ENCODE peak calls at places on chromosomes 2 and 18, in five cellular contexts. C, Y, L, V and I are unnamed samples. For H3K27me3, the result is how much of the 10 kb centered on the place peaks cover.

GRCh38 chr2:143720093-143720664 is 591.0 kb downstream of the ARHGAP15 start:
- DNase-seq in C (no peak), Y (no peak), L (no peak), V (no peak), I (no peak)

GRCh38 chr2:37654419-37654818 is 17.0 kb downstream of the CDC42EP3 start:
- DNase-seq in C (no peak), Y (no peak), L (no peak), V (no peak), I (no peak)

GRCh38 chr2:42967959-42968674 is 175.7 kb upstream of the HAAO start:
- DNase-seq in C (peak), Y (no peak), L (no peak), V (peak), I (peak)

GRCh38 chr2:215748446-215748845 is 264.9 kb downstream of the MREG start:
- DNase-seq in C (peak), Y (no peak), L (no peak), V (no peak), I (no peak)

GRCh38 chr2:48107326-48107925 is 201.1 kb upstream of the FBXO11 start:
- DNase-seq in C (no peak), Y (no peak), L (no peak), V (peak), I (peak)

GRCh38 chr2:192657364-192657763 is 462.6 kb upstream of the TMEFF2 start:
- DNase-seq in C (no peak), Y (no peak), L (peak), V (no peak), I (no peak)

GRCh38 chr2:143347303-143347702 is 218.1 kb downstream of the ARHGAP15 start:
- DNase-seq in C (no peak), Y (no peak), L (no peak), V (no peak), I (no peak)

GRCh38 chr2:45649457-45649854 is 2.0 kb upstream of the PRKCE start:
- DNase-seq in C (no peak), Y (no peak), L (peak), V (no peak), I (no peak)

GRCh38 chr2:189379731-189380261 is 61.5 kb upstream of the WDR75 start:
- DNase-seq in C (no peak), Y (no peak), L (no peak), V (peak), I (no peak)

GRCh38 chr2:158498043-158498748 is 41.4 kb downstream of the PKP4 start:
- DNase-seq in C (no peak), Y (no peak), L (no peak), V (peak), I (no peak)

GRCh38 chr2:29774624-29775023 is 146.8 kb downstream of the ALK start:
- DNase-seq in C (no peak), Y (no peak), L (no peak), V (no peak), I (no peak)

GRCh38 chr2:20015482-20016083 is 3.1 kb upstream of the MATN3 start:
- DNase-seq in C (no peak), Y (no peak), L (peak), V (peak), I (peak)

GRCh38 chr2:108884629-108885028 is 98.1 kb downstream of the CCDC138 start:
- DNase-seq in C (no peak), Y (peak), L (no peak), V (no peak), I (no peak)

GRCh38 chr2:5725072-5725471 is 32.9 kb downstream of the SOX11 start:
- DNase-seq in C (no peak), Y (no peak), L (no peak), V (no peak), I (no peak)

GRCh38 chr2:2646312-2647051 is 315.4 kb upstream of the MYT1L start:
- DNase-seq in C (no peak), Y (no peak), L (peak), V (no peak), I (no peak)

GRCh38 chr2:23649819-23650218 is 264.8 kb downstream of the KLHL29 start:
- DNase-seq in C (no peak), Y (no peak), L (no peak), V (no peak), I (no peak)

GRCh38 chr2:184154438-184154837 is 443.9 kb upstream of the ZNF804A start:
- DNase-seq in C (no peak), Y (no peak), L (no peak), V (peak), I (no peak)

GRCh38 chr2:40372278-40372580 is 79.7 kb downstream of the SLC8A1 start:
- DNase-seq in C (no peak), Y (no peak), L (no peak), V (no peak), I (no peak)

GRCh38 chr2:16239296-16239850 is 299.0 kb downstream of the MYCN start:
- DNase-seq in C (no peak), Y (no peak), L (no peak), V (no peak), I (no peak)

GRCh38 chr2:53104263-53104662 is 663.3 kb upstream of the CHAC2 start:
- DNase-seq in C (no peak), Y (no peak), L (peak), V (peak), I (peak)

GRCh38 chr2:135257383-135258090 is 205.4 kb downstream of the RAB3GAP1 start:
- DNase-seq in C (no peak), Y (no peak), L (no peak), V (peak), I (peak)

GRCh38 chr18:74665346-74665745 is 67.7 kb downstream of the ZNF407 start:
- DNase-seq in C (no peak), Y (no peak), L (no peak), V (no peak), I (no peak)

GRCh38 chr2:44705851-44706555 is 235.5 kb upstream of the SIX3 start:
- DNase-seq in C (no peak), Y (no peak), L (no peak), V (no peak), I (no peak)

GRCh38 chr2:136162438-136162837 is 44.5 kb upstream of the CXCR4 start:
- DNase-seq in C (no peak), Y (no peak), L (no peak), V (no peak), I (no peak)

GRCh38 chr2:173647681-173648350 is 293.1 kb downstream of the CDCA7 start:
- DNase-seq in C (no peak), Y (no peak), L (no peak), V (peak), I (peak)

GRCh38 chr2:230868151-230868946 is 3.6 kb downstream of the ITM2C start:
- DNase-seq in C (no peak), Y (no peak), L (no peak), V (no peak), I (no peak)

GRCh38 chr2:20451346-20451745 is 4.5 kb downstream of the RHOB start:
- DNase-seq in C (no peak), Y (no peak), L (no peak), V (peak), I (peak)

GRCh38 chr2:237341872-237342271 is 72.1 kb downstream of the COL6A3 start:
- DNase-seq in C (no peak), Y (no peak), L (no peak), V (no peak), I (no peak)

GRCh38 chr2:100664756-100665101 is 101.9 kb downstream of the PDCL3 start:
- DNase-seq in C (no peak), Y (no peak), L (no peak), V (no peak), I (no peak)

GRCh38 chr2:55511508-55512124 is 7.9 kb upstream of the CFAP36 start:
- DNase-seq in C (no peak), Y (no peak), L (peak), V (peak), I (peak)

GRCh38 chr18:74702951-74703350 is 105.3 kb downstream of the ZNF407 start:
- DNase-seq in C (no peak), Y (no peak), L (no peak), V (no peak), I (no peak)

GRCh38 chr2:133591164-133591563 is 22.9 kb upstream of the NCKAP5 start:
- DNase-seq in C (peak), Y (no peak), L (peak), V (no peak), I (no peak)

GRCh38 chr2:75429036-75429435 is 131.7 kb downstream of the EVA1A start:
- DNase-seq in C (no peak), Y (no peak), L (no peak), V (no peak), I (no peak)

GRCh38 chr2:190277234-190278112 is 42.2 kb downstream of the HIBCH start:
- DNase-seq in C (no peak), Y (no peak), L (peak), V (peak), I (peak)

GRCh38 chr2:60556441-60556997 is 3.1 kb upstream of the BCL11A start:
- DNase-seq in C (no peak), Y (peak), L (no peak), V (no peak), I (no peak)
- H3K27me3 ChIP-seq in C (under half), Y (half or more), L (under half), V (half or more), I (under half)

GRCh38 chr18:13376841-13377351 is 158.3 kb downstream of the LDLRAD4 start:
- DNase-seq in C (no peak), Y (no peak), L (no peak), V (no peak), I (no peak)
- H3K27me3 ChIP-seq in C (under half), Y (under half), L (under half), V (under half), I (under half)

GRCh38 chr2:239558661-239559060 is 157.8 kb upstream of the HDAC4 start:
- DNase-seq in C (no peak), Y (peak), L (no peak), V (no peak), I (no peak)
- H3K27me3 ChIP-seq in C (under half), Y (under half), L (under half), V (under half), I (under half)

GRCh38 chr2:242056785-242057184 is 187.3 kb downstream of the RTP5 start:
- DNase-seq in C (no peak), Y (no peak), L (no peak), V (no peak), I (no peak)
- H3K27me3 ChIP-seq in C (under half), Y (under half), L (under half), V (half or more), I (under half)

DNA sequence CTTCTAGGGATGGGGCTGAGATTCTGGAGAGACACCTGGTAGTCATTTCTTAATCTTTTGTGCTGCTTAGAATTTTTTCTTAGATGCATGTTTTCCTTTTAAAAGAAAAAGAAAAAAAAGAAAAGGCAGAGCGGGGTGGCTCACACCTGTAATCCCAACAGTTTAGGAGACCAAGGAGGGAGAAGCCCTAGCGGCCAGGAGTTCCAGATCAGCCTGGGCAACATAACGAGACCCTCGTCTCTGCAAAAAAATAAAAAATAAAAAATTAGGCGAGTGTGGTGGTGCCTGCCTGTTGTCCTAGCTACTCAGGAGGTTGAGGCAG is 46.0 kb upstream of the ATP6V1B1 start:
- DNase-seq in C (no peak), Y (no peak), L (no peak), V (no peak), I (no peak)
- H3K27me3 ChIP-seq in C (under half), Y (half or more), L (under half), V (half or more), I (half or more)

DNA sequence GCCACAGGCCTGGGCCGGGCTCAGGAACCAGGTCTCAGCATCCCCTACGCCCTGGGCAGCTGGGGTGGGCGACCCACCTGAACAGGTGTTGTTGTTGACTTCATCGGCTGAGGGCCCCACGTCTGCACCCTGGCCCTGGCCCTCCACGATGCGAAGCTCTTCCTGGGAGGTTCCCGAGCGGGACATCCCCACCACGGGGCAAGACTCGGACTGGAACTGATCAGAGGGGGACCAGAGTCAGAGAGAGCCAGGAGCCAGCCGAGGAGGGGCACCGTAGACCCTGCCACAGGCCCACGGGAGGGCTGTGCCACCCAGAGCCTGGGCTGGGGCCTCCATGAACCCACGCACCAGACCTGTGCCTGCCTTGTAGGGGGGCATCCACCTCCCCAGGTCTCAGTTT is 54.3 kb downstream of the AQP12A start:
- DNase-seq in C (no peak), Y (no peak), L (no peak), V (no peak), I (no peak)
- H3K27me3 ChIP-seq in C (under half), Y (under half), L (under half), V (under half), I (under half)

GRCh38 chr2:66443977-66444855 is 9.3 kb downstream of the MEIS1 start:
- DNase-seq in C (no peak), Y (no peak), L (no peak), V (no peak), I (no peak)

GRCh38 chr2:66445076-66445724 is 10.3 kb downstream of the MEIS1 start:
- DNase-seq in C (peak), Y (no peak), L (no peak), V (no peak), I (no peak)

GRCh38 chr2:66441651-66442365 is 6.9 kb downstream of the MEIS1 start:
- DNase-seq in C (no peak), Y (no peak), L (no peak), V (no peak), I (no peak)

GRCh38 chr2:66445781-66446177 is 10.9 kb downstream of the MEIS1 start:
- DNase-seq in C (no peak), Y (no peak), L (no peak), V (no peak), I (no peak)

DNA sequence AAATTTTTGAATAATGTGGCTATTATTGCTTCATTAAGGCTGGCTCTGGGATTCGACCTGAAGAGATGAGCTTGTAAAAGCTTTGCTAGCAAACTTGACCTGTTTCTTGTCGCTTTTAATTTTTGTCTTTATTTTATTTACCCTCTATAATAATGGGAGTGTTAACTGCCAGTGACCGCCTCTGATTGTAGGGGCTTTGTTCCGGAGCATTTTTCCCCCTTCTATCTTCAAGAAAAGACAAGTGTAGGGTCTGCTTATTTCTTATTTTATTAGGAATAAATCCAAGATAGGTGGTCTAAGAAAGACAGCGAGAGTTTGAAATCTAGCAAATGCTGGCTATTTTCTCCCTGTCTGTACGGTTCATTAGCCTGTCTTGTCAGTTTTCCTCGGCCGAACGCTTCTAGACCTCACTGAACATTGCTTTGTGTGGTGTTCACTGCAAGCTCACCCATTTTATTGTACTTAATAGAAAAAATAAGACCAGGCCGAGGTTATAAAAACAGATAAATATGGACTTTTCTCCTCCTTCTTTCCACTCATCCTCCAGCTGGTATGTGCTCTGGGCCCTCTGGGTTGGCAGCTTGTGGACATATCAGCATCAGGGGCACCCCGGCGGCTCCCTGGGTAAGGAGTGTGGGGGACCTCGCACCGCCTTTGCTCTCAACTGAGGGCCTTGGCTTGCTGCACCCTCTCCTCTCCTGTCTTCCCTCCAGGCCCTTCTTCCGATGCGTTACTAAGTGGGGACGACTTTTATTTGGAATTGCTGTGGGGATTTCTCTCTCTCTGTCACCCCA is 8.5 kb downstream of the MEIS1 start:
- DNase-seq in C (no peak), Y (no peak), L (no peak), V (no peak), I (no peak)
- H3K27me3 ChIP-seq in C (under half), Y (under half), L (under half), V (under half), I (half or more)

GRCh38 chr2:117555965-117556364 is 258.5 kb upstream of the DDX18 start:
- DNase-seq in C (no peak), Y (no peak), L (no peak), V (no peak), I (no peak)

GRCh38 chr2:117553448-117553847 is 261.0 kb upstream of the DDX18 start:
- DNase-seq in C (no peak), Y (no peak), L (no peak), V (no peak), I (no peak)

GRCh38 chr2:117557626-117558025 is 256.9 kb upstream of the DDX18 start:
- DNase-seq in C (no peak), Y (no peak), L (no peak), V (no peak), I (no peak)

GRCh38 chr2:117551858-117552257 is 262.6 kb upstream of the DDX18 start:
- DNase-seq in C (no peak), Y (no peak), L (no peak), V (no peak), I (no peak)
- H3K27me3 ChIP-seq in C (under half), Y (under half), L (under half), V (under half), I (under half)